ENCODE peak calls at places on chromosomes 3 and 15, in nine cellular contexts. K, D, J, E, X, Q, O, C and A are unnamed samples.

GRCh38 chr15:41659190-41659589 is 1.0 kb upstream of the MGA start:
- DNase-seq in D (no peak), J (no peak), E (no peak), X (no peak), O (no peak), Q (no peak), K (no peak), C (no peak), A (no peak)

GRCh38 chr3:123161167-123161566 is 40.6 kb upstream of the SEC22A start:
- DNase-seq in K (no peak), X (no peak), O (no peak), Q (no peak), J (no peak), D (no peak), E (no peak), C (no peak), A (no peak)

GRCh38 chr3:37387462-37387861 is 213.1 kb upstream of the LRRFIP2 start:
- DNase-seq in X (no peak), E (no peak), J (no peak), C (no peak), K (no peak), O (no peak), D (no peak), Q (no peak), A (no peak)

GRCh38 chr15:78740904-78741274 is 70.4 kb downstream of the ADAMTS7 start:
- DNase-seq in K (peak), J (no peak), Q (no peak), D (no peak), C (no peak), E (no peak), X (no peak), O (no peak), A (no peak)

GRCh38 chr3:83928903-83929302 is 1029.9 kb upstream of the CADM2 start:
- DNase-seq in E (no peak), Q (peak), X (no peak), J (no peak), O (peak), D (no peak), C (no peak), K (no peak), A (no peak)

GRCh38 chr15:82530606-82531379 is 9.5 kb downstream of the RPS17 start:
- DNase-seq in C (peak), O (peak), D (peak), K (peak), X (peak), E (peak), J (peak), Q (peak), A (peak)

GRCh38 chr3:38224357-38224756 is 41.3 kb upstream of the SLC22A13 start:
- DNase-seq in K (no peak), J (no peak), D (no peak), C (no peak), O (no peak), E (no peak), X (no peak), Q (no peak), A (no peak)

GRCh38 chr3:45907769-45908705 is 21.7 kb downstream of the CCR9 start:
- DNase-seq in D (peak), J (no peak), X (no peak), K (no peak), O (peak), E (peak), Q (no peak), C (no peak), A (peak)

GRCh38 chr15:64667736-64668161 is 107.6 kb downstream of the RBPMS2 start:
- DNase-seq in D (no peak), E (no peak), K (no peak), O (peak), Q (no peak), J (no peak), X (no peak), C (no peak), A (no peak)

GRCh38 chr15:40069178-40070165 is 30.5 kb upstream of the SRP14 start:
- DNase-seq in E (no peak), K (peak), Q (peak), J (peak), X (peak), C (no peak), O (peak), D (no peak), A (no peak)

GRCh38 chr15:68497206-68497910 is 65.4 kb upstream of the ITGA11 start:
- DNase-seq in D (no peak), E (no peak), Q (no peak), K (no peak), O (no peak), X (no peak), J (no peak), C (no peak), A (no peak)

GRCh38 chr3:111713833-111714232 is 118.7 kb upstream of the ZBED2 start:
- DNase-seq in E (no peak), J (no peak), K (no peak), C (no peak), D (no peak), Q (no peak), X (no peak), O (no peak), A (no peak)

GRCh38 chr3:137764563-137765309 is 621 bp downstream of the SOX14 start:
- DNase-seq in J (no peak), O (no peak), Q (no peak), C (peak), X (no peak), E (no peak), K (no peak), D (no peak), A (no peak)

GRCh38 chr15:58678683-58679082 is 70.8 kb downstream of the ADAM10 start:
- DNase-seq in C (no peak), E (no peak), Q (peak), J (no peak), X (no peak), O (peak), K (no peak), D (no peak), A (no peak)

GRCh38 chr3:23405081-23405480 is 202.0 kb downstream of the UBE2E2 start:
- DNase-seq in O (no peak), J (no peak), K (no peak), D (no peak), C (no peak), E (no peak), Q (no peak), X (no peak), A (no peak)

GRCh38 chr15:64975390-64975789 is 14.3 kb downstream of the SPG21 start:
- DNase-seq in K (no peak), C (no peak), J (no peak), E (no peak), D (no peak), Q (no peak), X (no peak), O (no peak), A (no peak)

GRCh38 chr3:30500666-30501399 is 105.6 kb upstream of the TGFBR2 start:
- DNase-seq in Q (no peak), J (no peak), O (no peak), K (no peak), D (no peak), X (peak), C (no peak), E (no peak), A (no peak)

GRCh38 chr15:72206677-72207000 is 9.1 kb upstream of the GRAMD2A start:
- DNase-seq in K (no peak), D (no peak), Q (no peak), J (no peak), X (no peak), C (no peak), O (no peak), E (no peak), A (no peak)

GRCh38 chr3:55164191-55164590 is 236.3 kb upstream of the LRTM1 start:
- DNase-seq in Q (no peak), D (no peak), E (no peak), O (no peak), J (no peak), C (no peak), X (no peak), K (no peak), A (no peak)

GRCh38 chr3:27289769-27290413 is 79.3 kb downstream of the NEK10 start:
- DNase-seq in C (no peak), K (no peak), E (peak), D (no peak), Q (no peak), X (no peak), O (peak), J (no peak), A (no peak)

GRCh38 chr15:95174880-95175279 is 943.5 kb downstream of the MCTP2 start:
- DNase-seq in D (no peak), K (no peak), J (no peak), X (no peak), Q (peak), C (no peak), E (peak), O (peak), A (no peak)

GRCh38 chr3:66485291-66485968 is 15.4 kb downstream of the LRIG1 start:
- DNase-seq in K (no peak), X (no peak), C (no peak), O (peak), Q (no peak), J (no peak), D (no peak), E (peak), A (no peak)

GRCh38 chr3:101719604-101720185 is 4.7 kb upstream of the CEP97 start:
- DNase-seq in X (no peak), K (no peak), E (peak), J (no peak), C (no peak), D (no peak), O (peak), Q (no peak), A (no peak)

GRCh38 chr15:62753518-62754221 is 288.9 kb upstream of the TPM1 start:
- DNase-seq in E (no peak), D (no peak), J (no peak), X (no peak), Q (no peak), C (no peak), K (no peak), O (no peak), A (no peak)

GRCh38 chr15:31468911-31469800 is 142.5 kb downstream of the KLF13 start:
- DNase-seq in O (no peak), J (no peak), D (no peak), K (peak), X (no peak), C (no peak), Q (no peak), E (no peak), A (no peak)

GRCh38 chr3:184727357-184728060 is 15.6 kb upstream of the MAGEF1 start:
- DNase-seq in D (peak), J (peak), K (peak), E (peak), C (peak), Q (peak), X (peak), O (peak), A (peak)

GRCh38 chr3:151843275-151843674 is 29.4 kb downstream of the AADAC start:
- DNase-seq in E (peak), D (no peak), X (no peak), C (no peak), J (no peak), K (no peak), O (no peak), Q (no peak), A (no peak)

GRCh38 chr3:188268336-188268735 is 114.4 kb downstream of the LPP start:
- DNase-seq in O (no peak), X (no peak), E (no peak), K (no peak), C (no peak), J (no peak), Q (no peak), D (no peak), A (no peak)

GRCh38 chr3:155676252-155676981 is 68.5 kb downstream of the PLCH1 start:
- DNase-seq in D (no peak), E (peak), K (no peak), Q (no peak), X (no peak), J (peak), C (no peak), O (peak), A (no peak)

GRCh38 chr3:46440531-46441294 is 24.0 kb downstream of the LTF start:
- DNase-seq in J (no peak), K (no peak), D (peak), Q (no peak), E (no peak), O (no peak), X (peak), C (no peak), A (peak)

GRCh38 chr3:5071061-5071460 is 51.0 kb upstream of the ARL8B start:
- DNase-seq in E (peak), J (no peak), O (peak), D (no peak), K (no peak), C (no peak), Q (peak), X (no peak), A (no peak)

GRCh38 chr3:128254066-128254590 is 100.8 kb downstream of the EEFSEC start:
- DNase-seq in O (no peak), D (no peak), K (no peak), Q (no peak), J (no peak), E (no peak), X (no peak), C (no peak), A (no peak)

GRCh38 chr3:158522737-158523136 is 48.3 kb upstream of the MLF1 start:
- DNase-seq in C (no peak), X (no peak), O (peak), E (peak), K (no peak), D (no peak), J (no peak), Q (peak), A (no peak)